ENCODE peak calls at places on chromosomes 3 and 15, in nine cellular contexts. Y, S, N, E, K, B, Z, L and J are unnamed samples.

GRCh38 chr3:24565656-24566055 is 71.0 kb upstream of the THRB start:
- DNase-seq in Y (no peak), S (no peak), N (no peak), E (no peak), K (no peak), B (no peak), Z (peak; percentile 35), L (no peak), J (no peak)

GRCh38 chr3:69997486-69998307 is 1.8 kb upstream of the SAMMSON start:
- DNase-seq in Y (no peak), S (no peak), N (peak; percentile 7), E (no peak), K (no peak), B (no peak), Z (no peak), L (no peak), J (no peak)

GRCh38 chr3:59704292-59704691 is 654.5 kb upstream of the CFAP20DC start:
- DNase-seq in Y (no peak), S (no peak), N (no peak), E (no peak), K (no peak), B (no peak), Z (no peak), L (no peak), J (no peak)

GRCh38 chr3:13015286-13016082 is 57.7 kb downstream of the IQSEC1 start:
- DNase-seq in Y (no peak), S (no peak), N (no peak), E (peak; percentile 42), K (no peak), B (no peak), Z (no peak), L (no peak), J (peak; percentile 54)

GRCh38 chr3:55180161-55180560 is 252.3 kb upstream of the LRTM1 start:
- DNase-seq in Y (no peak), S (no peak), N (no peak), E (no peak), K (no peak), B (no peak), Z (no peak), L (no peak), J (no peak)

GRCh38 chr3:73669268-73669667 is 44.5 kb upstream of the PDZRN3 start:
- DNase-seq in Y (no peak), S (no peak), N (peak; percentile 8), E (no peak), K (peak; percentile 9), B (peak; percentile 50), Z (no peak), L (peak; percentile 24), J (no peak)

GRCh38 chr3:177141899-177142651 is 55.2 kb downstream of the TBL1XR1 start:
- DNase-seq in Y (no peak), S (no peak), N (no peak), E (no peak), K (no peak), B (no peak), Z (no peak), L (no peak), J (no peak)

GRCh38 chr3:52190294-52190841 is 7.6 kb upstream of the ALAS1 start:
- DNase-seq in Y (peak; percentile 36), S (no peak), N (peak; percentile 58), E (peak; percentile 62), K (no peak), B (no peak), Z (no peak), L (no peak), J (no peak)

GRCh38 chr3:108090066-108090700 is 648 bp downstream of the CD47 start:
- DNase-seq in Y (no peak), S (peak; percentile 48), N (peak; percentile 50), E (no peak), K (no peak), B (no peak), Z (peak; percentile 26), L (no peak), J (no peak)

GRCh38 chr3:122146466-122146865 is 37.0 kb upstream of the CASR start:
- DNase-seq in Y (peak; percentile 32), S (no peak), N (no peak), E (no peak), K (no peak), B (no peak), Z (peak; percentile 65), L (no peak), J (no peak)

GRCh38 chr15:74768099-74768770 is 13.6 kb upstream of the CSK start:
- DNase-seq in Y (no peak), S (peak; percentile 53), N (no peak), E (no peak), K (no peak), B (no peak), Z (no peak), L (no peak), J (no peak)

DNA sequence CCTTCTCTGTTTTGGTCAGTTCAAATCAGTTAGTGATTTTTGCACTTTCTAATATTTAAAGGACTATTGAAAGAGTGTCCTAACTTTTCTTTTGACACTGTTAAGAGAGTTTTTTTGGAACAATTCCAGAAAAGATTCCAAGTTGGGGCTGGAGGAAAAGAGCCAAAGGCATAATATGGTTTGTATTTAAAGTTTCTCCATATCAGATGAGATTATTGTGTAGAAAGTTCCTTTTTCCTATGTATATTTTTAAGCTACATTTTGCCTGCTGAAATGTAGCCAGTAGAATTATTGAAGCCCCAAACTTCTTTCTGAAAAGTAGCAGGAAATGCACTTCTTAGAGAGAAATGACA is 136.5 kb upstream of the TSC22D2 start:
- DNase-seq in Y (no peak), S (no peak), N (no peak), E (no peak), K (no peak), B (no peak), Z (no peak), L (no peak), J (no peak)
- H3K4me3 ChIP-seq in Y (no peak overlapping the region), S (no peak overlapping the region), N (no peak overlapping the region), E (no peak overlapping the region), K (no peak overlapping the region), B (no peak overlapping the region), Z (no peak overlapping the region), L (no peak overlapping the region), J (no peak overlapping the region)

GRCh38 chr3:165835431-165835830 is 1.8 kb downstream of the BCHE start:
- DNase-seq in Y (no peak), S (no peak), N (no peak), E (no peak), K (no peak), B (no peak), Z (no peak), L (no peak), J (no peak)

GRCh38 chr3:165837801-165838200 is 578 bp upstream of the BCHE start:
- DNase-seq in Y (no peak), S (no peak), N (no peak), E (no peak), K (no peak), B (no peak), Z (no peak), L (no peak), J (no peak)

GRCh38 chr3:165839296-165840076 is 2.3 kb upstream of the BCHE start:
- DNase-seq in Y (no peak), S (peak; percentile 11), N (no peak), E (no peak), K (no peak), B (no peak), Z (no peak), L (no peak), J (peak; percentile 91)

DNA sequence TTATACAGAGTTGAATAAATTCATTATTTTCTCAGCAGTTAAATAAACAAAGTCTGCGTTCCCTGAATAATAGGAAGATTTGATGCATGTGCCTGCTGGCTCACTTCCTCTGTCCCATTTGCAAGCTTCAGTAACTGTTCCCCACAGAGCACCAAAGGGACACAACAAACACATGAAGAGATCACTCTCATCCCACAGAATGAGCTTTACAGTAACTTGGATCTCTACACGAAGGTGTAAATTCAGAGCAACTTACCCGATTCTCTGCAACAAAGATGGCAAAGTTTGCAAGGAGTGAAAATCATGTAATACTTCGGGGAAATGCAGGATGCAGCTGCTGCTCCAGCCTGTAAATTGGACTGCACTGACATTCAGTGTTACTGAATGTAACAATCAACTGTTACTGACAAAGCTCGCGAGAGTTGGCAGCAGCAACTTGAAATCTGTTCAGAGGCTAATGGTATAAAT is at the start of gene BCHE:
- DNase-seq in Y (peak; percentile 13), S (peak; percentile 50), N (peak; percentile 86), E (peak; percentile 23), K (no peak), B (peak; percentile 84), Z (peak; percentile 25), L (peak; percentile 42), J (peak; percentile 47)
- H3K4me3 ChIP-seq in Y (no peak within 1 kb of the TSS), S (peak within 1 kb of the TSS; percentile 48), N (peak within 1 kb of the TSS; percentile 67), E (peak within 1 kb of the TSS; percentile 37), K (no peak within 1 kb of the TSS), B (peak within 1 kb of the TSS; percentile 59), Z (no peak within 1 kb of the TSS), L (peak within 1 kb of the TSS; percentile 55), J (peak within 1 kb of the TSS; percentile 32)

GRCh38 chr15:28726102-28726501 is 13.9 kb upstream of the GOLGA8M start:
- DNase-seq in Y (no peak), S (no peak), N (no peak), E (no peak), K (no peak), B (no peak), Z (no peak), L (no peak), J (no peak)

DNA sequence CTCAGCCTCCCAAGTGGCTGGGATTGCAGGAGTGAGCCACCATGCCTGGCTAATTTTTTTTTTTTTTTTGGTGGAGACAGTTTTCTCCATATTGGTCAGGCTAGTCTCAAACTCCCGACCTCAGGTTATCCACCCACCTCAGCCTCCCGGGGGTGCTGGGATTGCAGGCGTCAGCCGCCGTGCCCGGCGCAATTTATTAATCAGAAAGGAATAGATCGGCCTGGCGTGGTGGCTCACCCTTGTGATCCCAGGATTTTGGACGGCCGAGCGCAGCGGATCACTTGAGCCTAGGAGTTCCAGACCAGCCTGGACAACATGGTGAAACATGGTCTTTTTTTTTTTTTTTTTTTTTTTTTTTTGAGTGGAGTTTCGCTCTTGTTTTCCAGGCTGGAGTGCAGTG is 13.3 kb upstream of the GOLGA8M start:
- DNase-seq in Y (no peak), S (no peak), N (no peak), E (no peak), K (no peak), B (no peak), Z (no peak), L (no peak), J (no peak)
- H3K4me3 ChIP-seq in Y (no peak overlapping the region), S (no peak overlapping the region), N (no peak overlapping the region), E (no peak overlapping the region), K (no peak overlapping the region), B (no peak overlapping the region), Z (no peak overlapping the region), L (no peak overlapping the region), J (no peak overlapping the region)

GRCh38 chr3:178623666-178624255 is 87.5 kb downstream of the KCNMB2 start:
- DNase-seq in Y (no peak), S (no peak), N (no peak), E (no peak), K (peak; percentile 49), B (no peak), Z (peak; percentile 66), L (no peak), J (no peak)

GRCh38 chr3:178618907-178619306 is 82.7 kb downstream of the KCNMB2 start:
- DNase-seq in Y (no peak), S (no peak), N (no peak), E (no peak), K (no peak), B (no peak), Z (no peak), L (no peak), J (no peak)

DNA sequence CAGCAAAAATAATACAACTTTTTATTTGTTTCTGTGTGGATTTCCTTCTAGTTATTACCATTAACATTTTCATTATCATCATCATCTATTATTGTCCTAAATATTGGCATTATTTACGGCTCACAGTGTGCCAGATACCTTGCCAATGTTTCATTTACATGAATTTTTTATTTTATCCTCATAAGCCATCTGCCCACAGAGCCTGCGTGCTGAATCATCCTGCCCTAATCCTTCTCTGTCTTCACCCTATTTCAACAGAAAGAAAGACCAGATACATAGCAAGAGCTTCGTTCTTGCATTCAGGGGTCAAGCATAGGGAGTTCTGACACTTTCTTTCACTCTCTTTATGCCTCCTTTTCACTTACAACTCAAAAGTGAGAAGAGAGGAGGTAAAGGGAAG is 82.0 kb downstream of the KCNMB2 start:
- DNase-seq in Y (no peak), S (no peak), N (peak; percentile 9), E (no peak), K (no peak), B (no peak), Z (no peak), L (no peak), J (no peak)
- H3K4me3 ChIP-seq in Y (no peak overlapping the region), S (no peak overlapping the region), N (no peak overlapping the region), E (peak overlapping the region; percentile 23), K (no peak overlapping the region), B (no peak overlapping the region), Z (no peak overlapping the region), L (peak overlapping the region; percentile 36), J (no peak overlapping the region)